ENCODE peak calls at places on chromosomes 13 and 19, in ten cellular contexts. One of them, this sample, is unnamed.

GRCh38 chr19:30317403-30317802 is 54.8 kb upstream of the ZNF536 start:
- DNase-seq in activated naive CD8-positive, alpha-beta T cell treated with anti-CD3 and anti-CD28 coated beads for 36 hours: no peak
- DNase-seq in small intestine: no peak
- DNase-seq in WTC11: no peak
- DNase-seq in activated CD8-positive, alpha-beta T cell treated with anti-CD3 and anti-CD28 coated beads for 36 hours: no peak
- DNase-seq in activated gamma-delta T cell treated with anti-CD3 and anti-CD28 coated beads, Interleukin-2, amount 50 U/mL, for 16 hours: no peak
- DNase-seq in DMS79: no peak
- DNase-seq in activated CD4-positive, alpha-beta T cell treated with anti-CD3 and anti-CD28 coated beads for 48 hours: no peak
- DNase-seq in NCI-H1436 treated with DMSO at 0.1 percent for 48 hours: no peak
- DNase-seq in ureter: no peak
- DNase-seq in this sample: no peak

GRCh38 chr13:98141938-98142426 is 912 bp upstream of the FARP1 start:
- DNase-seq in activated naive CD8-positive, alpha-beta T cell treated with anti-CD3 and anti-CD28 coated beads for 36 hours: peak
- DNase-seq in small intestine: no peak
- DNase-seq in WTC11: peak
- DNase-seq in activated CD8-positive, alpha-beta T cell treated with anti-CD3 and anti-CD28 coated beads for 36 hours: no peak
- DNase-seq in activated gamma-delta T cell treated with anti-CD3 and anti-CD28 coated beads, Interleukin-2, amount 50 U/mL, for 16 hours: no peak
- DNase-seq in DMS79: peak
- DNase-seq in activated CD4-positive, alpha-beta T cell treated with anti-CD3 and anti-CD28 coated beads for 48 hours: no peak
- DNase-seq in NCI-H1436 treated with DMSO at 0.1 percent for 48 hours: no peak
- DNase-seq in ureter: no peak
- DNase-seq in this sample: no peak

GRCh38 chr19:30216453-30216852 is 155.7 kb upstream of the ZNF536 start:
- DNase-seq in activated naive CD8-positive, alpha-beta T cell treated with anti-CD3 and anti-CD28 coated beads for 36 hours: no peak
- DNase-seq in small intestine: no peak
- DNase-seq in WTC11: no peak
- DNase-seq in activated CD8-positive, alpha-beta T cell treated with anti-CD3 and anti-CD28 coated beads for 36 hours: no peak
- DNase-seq in activated gamma-delta T cell treated with anti-CD3 and anti-CD28 coated beads, Interleukin-2, amount 50 U/mL, for 16 hours: no peak
- DNase-seq in DMS79: no peak
- DNase-seq in activated CD4-positive, alpha-beta T cell treated with anti-CD3 and anti-CD28 coated beads for 48 hours: no peak
- DNase-seq in NCI-H1436 treated with DMSO at 0.1 percent for 48 hours: no peak
- DNase-seq in ureter: no peak
- DNase-seq in this sample: no peak

GRCh38 chr13:60696602-60697001 is 299.6 kb downstream of the TDRD3 start:
- DNase-seq in activated naive CD8-positive, alpha-beta T cell treated with anti-CD3 and anti-CD28 coated beads for 36 hours: no peak
- DNase-seq in small intestine: no peak
- DNase-seq in WTC11: no peak
- DNase-seq in activated CD8-positive, alpha-beta T cell treated with anti-CD3 and anti-CD28 coated beads for 36 hours: no peak
- DNase-seq in activated gamma-delta T cell treated with anti-CD3 and anti-CD28 coated beads, Interleukin-2, amount 50 U/mL, for 16 hours: no peak
- DNase-seq in DMS79: peak
- DNase-seq in activated CD4-positive, alpha-beta T cell treated with anti-CD3 and anti-CD28 coated beads for 48 hours: no peak
- DNase-seq in NCI-H1436 treated with DMSO at 0.1 percent for 48 hours: no peak
- DNase-seq in ureter: no peak
- DNase-seq in this sample: no peak

GRCh38 chr13:90918551-90918950 is 428.9 kb upstream of the MIR17HG start:
- DNase-seq in activated naive CD8-positive, alpha-beta T cell treated with anti-CD3 and anti-CD28 coated beads for 36 hours: no peak
- DNase-seq in small intestine: no peak
- DNase-seq in WTC11: no peak
- DNase-seq in activated CD8-positive, alpha-beta T cell treated with anti-CD3 and anti-CD28 coated beads for 36 hours: no peak
- DNase-seq in activated gamma-delta T cell treated with anti-CD3 and anti-CD28 coated beads, Interleukin-2, amount 50 U/mL, for 16 hours: no peak
- DNase-seq in DMS79: no peak
- DNase-seq in activated CD4-positive, alpha-beta T cell treated with anti-CD3 and anti-CD28 coated beads for 48 hours: no peak
- DNase-seq in NCI-H1436 treated with DMSO at 0.1 percent for 48 hours: no peak
- DNase-seq in ureter: no peak
- DNase-seq in this sample: no peak

GRCh38 chr13:87671031-87671823 is at the start of gene SLITRK5:
- DNase-seq in activated naive CD8-positive, alpha-beta T cell treated with anti-CD3 and anti-CD28 coated beads for 36 hours: peak
- DNase-seq in small intestine: peak
- DNase-seq in WTC11: peak
- DNase-seq in activated CD8-positive, alpha-beta T cell treated with anti-CD3 and anti-CD28 coated beads for 36 hours: peak
- DNase-seq in activated gamma-delta T cell treated with anti-CD3 and anti-CD28 coated beads, Interleukin-2, amount 50 U/mL, for 16 hours: peak
- DNase-seq in DMS79: no peak
- DNase-seq in activated CD4-positive, alpha-beta T cell treated with anti-CD3 and anti-CD28 coated beads for 48 hours: peak
- DNase-seq in NCI-H1436 treated with DMSO at 0.1 percent for 48 hours: no peak
- DNase-seq in ureter: peak
- DNase-seq in this sample: peak

GRCh38 chr19:50516456-50516855 is 2.7 kb upstream of the ASPDH start:
- DNase-seq in activated naive CD8-positive, alpha-beta T cell treated with anti-CD3 and anti-CD28 coated beads for 36 hours: no peak
- DNase-seq in small intestine: no peak
- DNase-seq in WTC11: no peak
- DNase-seq in activated CD8-positive, alpha-beta T cell treated with anti-CD3 and anti-CD28 coated beads for 36 hours: no peak
- DNase-seq in activated gamma-delta T cell treated with anti-CD3 and anti-CD28 coated beads, Interleukin-2, amount 50 U/mL, for 16 hours: no peak
- DNase-seq in DMS79: no peak
- DNase-seq in activated CD4-positive, alpha-beta T cell treated with anti-CD3 and anti-CD28 coated beads for 48 hours: no peak
- DNase-seq in NCI-H1436 treated with DMSO at 0.1 percent for 48 hours: no peak
- DNase-seq in ureter: no peak
- DNase-seq in this sample: no peak

GRCh38 chr19:56167064-56167578 is 8.7 kb upstream of the GALP start:
- DNase-seq in activated naive CD8-positive, alpha-beta T cell treated with anti-CD3 and anti-CD28 coated beads for 36 hours: no peak
- DNase-seq in small intestine: no peak
- DNase-seq in WTC11: no peak
- DNase-seq in activated CD8-positive, alpha-beta T cell treated with anti-CD3 and anti-CD28 coated beads for 36 hours: no peak
- DNase-seq in activated gamma-delta T cell treated with anti-CD3 and anti-CD28 coated beads, Interleukin-2, amount 50 U/mL, for 16 hours: no peak
- DNase-seq in DMS79: no peak
- DNase-seq in activated CD4-positive, alpha-beta T cell treated with anti-CD3 and anti-CD28 coated beads for 48 hours: no peak
- DNase-seq in NCI-H1436 treated with DMSO at 0.1 percent for 48 hours: no peak
- DNase-seq in ureter: no peak
- DNase-seq in this sample: no peak

GRCh38 chr13:50629497-50629896 is 214.0 kb downstream of the DLEU7 start:
- DNase-seq in activated naive CD8-positive, alpha-beta T cell treated with anti-CD3 and anti-CD28 coated beads for 36 hours: no peak
- DNase-seq in small intestine: no peak
- DNase-seq in WTC11: no peak
- DNase-seq in activated CD8-positive, alpha-beta T cell treated with anti-CD3 and anti-CD28 coated beads for 36 hours: no peak
- DNase-seq in activated gamma-delta T cell treated with anti-CD3 and anti-CD28 coated beads, Interleukin-2, amount 50 U/mL, for 16 hours: no peak
- DNase-seq in DMS79: no peak
- DNase-seq in activated CD4-positive, alpha-beta T cell treated with anti-CD3 and anti-CD28 coated beads for 48 hours: no peak
- DNase-seq in NCI-H1436 treated with DMSO at 0.1 percent for 48 hours: no peak
- DNase-seq in ureter: no peak
- DNase-seq in this sample: no peak

GRCh38 chr13:97561182-97561581 is 127.2 kb downstream of the RAP2A start:
- DNase-seq in activated naive CD8-positive, alpha-beta T cell treated with anti-CD3 and anti-CD28 coated beads for 36 hours: no peak
- DNase-seq in small intestine: no peak
- DNase-seq in WTC11: no peak
- DNase-seq in activated CD8-positive, alpha-beta T cell treated with anti-CD3 and anti-CD28 coated beads for 36 hours: no peak
- DNase-seq in activated gamma-delta T cell treated with anti-CD3 and anti-CD28 coated beads, Interleukin-2, amount 50 U/mL, for 16 hours: no peak
- DNase-seq in DMS79: no peak
- DNase-seq in activated CD4-positive, alpha-beta T cell treated with anti-CD3 and anti-CD28 coated beads for 48 hours: no peak
- DNase-seq in NCI-H1436 treated with DMSO at 0.1 percent for 48 hours: no peak
- DNase-seq in ureter: no peak
- DNase-seq in this sample: no peak

GRCh38 chr13:41005709-41006108 is 13.4 kb downstream of the ELF1 start:
- DNase-seq in activated naive CD8-positive, alpha-beta T cell treated with anti-CD3 and anti-CD28 coated beads for 36 hours: no peak
- DNase-seq in small intestine: peak
- DNase-seq in WTC11: no peak
- DNase-seq in activated CD8-positive, alpha-beta T cell treated with anti-CD3 and anti-CD28 coated beads for 36 hours: no peak
- DNase-seq in activated gamma-delta T cell treated with anti-CD3 and anti-CD28 coated beads, Interleukin-2, amount 50 U/mL, for 16 hours: no peak
- DNase-seq in DMS79: no peak
- DNase-seq in activated CD4-positive, alpha-beta T cell treated with anti-CD3 and anti-CD28 coated beads for 48 hours: no peak
- DNase-seq in NCI-H1436 treated with DMSO at 0.1 percent for 48 hours: no peak
- DNase-seq in ureter: no peak
- DNase-seq in this sample: no peak

GRCh38 chr13:36858285-36858684 is 39.3 kb downstream of the RFXAP start:
- DNase-seq in activated naive CD8-positive, alpha-beta T cell treated with anti-CD3 and anti-CD28 coated beads for 36 hours: no peak
- DNase-seq in small intestine: peak
- DNase-seq in WTC11: no peak
- DNase-seq in activated CD8-positive, alpha-beta T cell treated with anti-CD3 and anti-CD28 coated beads for 36 hours: no peak
- DNase-seq in activated gamma-delta T cell treated with anti-CD3 and anti-CD28 coated beads, Interleukin-2, amount 50 U/mL, for 16 hours: no peak
- DNase-seq in DMS79: peak
- DNase-seq in activated CD4-positive, alpha-beta T cell treated with anti-CD3 and anti-CD28 coated beads for 48 hours: no peak
- DNase-seq in NCI-H1436 treated with DMSO at 0.1 percent for 48 hours: no peak
- DNase-seq in ureter: no peak
- DNase-seq in this sample: no peak

GRCh38 chr19:49391581-49392399 is 3.7 kb downstream of the KASH5 start:
- DNase-seq in activated naive CD8-positive, alpha-beta T cell treated with anti-CD3 and anti-CD28 coated beads for 36 hours: peak
- DNase-seq in small intestine: peak
- DNase-seq in WTC11: peak
- DNase-seq in activated CD8-positive, alpha-beta T cell treated with anti-CD3 and anti-CD28 coated beads for 36 hours: peak
- DNase-seq in activated gamma-delta T cell treated with anti-CD3 and anti-CD28 coated beads, Interleukin-2, amount 50 U/mL, for 16 hours: peak
- DNase-seq in DMS79: peak
- DNase-seq in activated CD4-positive, alpha-beta T cell treated with anti-CD3 and anti-CD28 coated beads for 48 hours: peak
- DNase-seq in NCI-H1436 treated with DMSO at 0.1 percent for 48 hours: no peak
- DNase-seq in ureter: peak
- DNase-seq in this sample: no peak

GRCh38 chr19:4229179-4229931 is at the start of gene EBI3:
- DNase-seq in activated naive CD8-positive, alpha-beta T cell treated with anti-CD3 and anti-CD28 coated beads for 36 hours: peak
- DNase-seq in small intestine: no peak
- DNase-seq in WTC11: no peak
- DNase-seq in activated CD8-positive, alpha-beta T cell treated with anti-CD3 and anti-CD28 coated beads for 36 hours: peak
- DNase-seq in activated gamma-delta T cell treated with anti-CD3 and anti-CD28 coated beads, Interleukin-2, amount 50 U/mL, for 16 hours: peak
- DNase-seq in DMS79: no peak
- DNase-seq in activated CD4-positive, alpha-beta T cell treated with anti-CD3 and anti-CD28 coated beads for 48 hours: peak
- DNase-seq in NCI-H1436 treated with DMSO at 0.1 percent for 48 hours: no peak
- DNase-seq in ureter: no peak
- DNase-seq in this sample: no peak

GRCh38 chr13:94263038-94263437 is 216.4 kb downstream of the DCT start:
- DNase-seq in activated naive CD8-positive, alpha-beta T cell treated with anti-CD3 and anti-CD28 coated beads for 36 hours: no peak
- DNase-seq in small intestine: peak
- DNase-seq in WTC11: no peak
- DNase-seq in activated CD8-positive, alpha-beta T cell treated with anti-CD3 and anti-CD28 coated beads for 36 hours: no peak
- DNase-seq in activated gamma-delta T cell treated with anti-CD3 and anti-CD28 coated beads, Interleukin-2, amount 50 U/mL, for 16 hours: no peak
- DNase-seq in DMS79: no peak
- DNase-seq in activated CD4-positive, alpha-beta T cell treated with anti-CD3 and anti-CD28 coated beads for 48 hours: no peak
- DNase-seq in NCI-H1436 treated with DMSO at 0.1 percent for 48 hours: no peak
- DNase-seq in ureter: no peak
- DNase-seq in this sample: no peak

GRCh38 chr13:60112771-60113170 is 51.0 kb downstream of the DIAPH3 start:
- DNase-seq in activated naive CD8-positive, alpha-beta T cell treated with anti-CD3 and anti-CD28 coated beads for 36 hours: no peak
- DNase-seq in small intestine: no peak
- DNase-seq in WTC11: no peak
- DNase-seq in activated CD8-positive, alpha-beta T cell treated with anti-CD3 and anti-CD28 coated beads for 36 hours: no peak
- DNase-seq in activated gamma-delta T cell treated with anti-CD3 and anti-CD28 coated beads, Interleukin-2, amount 50 U/mL, for 16 hours: no peak
- DNase-seq in DMS79: no peak
- DNase-seq in activated CD4-positive, alpha-beta T cell treated with anti-CD3 and anti-CD28 coated beads for 48 hours: no peak
- DNase-seq in NCI-H1436 treated with DMSO at 0.1 percent for 48 hours: no peak
- DNase-seq in ureter: no peak
- DNase-seq in this sample: no peak

GRCh38 chr19:3289971-3290569 is 65.6 kb downstream of the CELF5 start:
- DNase-seq in activated naive CD8-positive, alpha-beta T cell treated with anti-CD3 and anti-CD28 coated beads for 36 hours: no peak
- DNase-seq in small intestine: no peak
- DNase-seq in WTC11: no peak
- DNase-seq in activated CD8-positive, alpha-beta T cell treated with anti-CD3 and anti-CD28 coated beads for 36 hours: no peak
- DNase-seq in activated gamma-delta T cell treated with anti-CD3 and anti-CD28 coated beads, Interleukin-2, amount 50 U/mL, for 16 hours: no peak
- DNase-seq in DMS79: peak
- DNase-seq in activated CD4-positive, alpha-beta T cell treated with anti-CD3 and anti-CD28 coated beads for 48 hours: no peak
- DNase-seq in NCI-H1436 treated with DMSO at 0.1 percent for 48 hours: no peak
- DNase-seq in ureter: no peak
- DNase-seq in this sample: no peak

GRCh38 chr19:47032171-47032811 is 12.7 kb downstream of the NPAS1 start:
- DNase-seq in activated naive CD8-positive, alpha-beta T cell treated with anti-CD3 and anti-CD28 coated beads for 36 hours: peak
- DNase-seq in small intestine: peak
- DNase-seq in WTC11: peak
- DNase-seq in activated CD8-positive, alpha-beta T cell treated with anti-CD3 and anti-CD28 coated beads for 36 hours: peak
- DNase-seq in activated gamma-delta T cell treated with anti-CD3 and anti-CD28 coated beads, Interleukin-2, amount 50 U/mL, for 16 hours: peak
- DNase-seq in DMS79: peak
- DNase-seq in activated CD4-positive, alpha-beta T cell treated with anti-CD3 and anti-CD28 coated beads for 48 hours: peak
- DNase-seq in NCI-H1436 treated with DMSO at 0.1 percent for 48 hours: no peak
- DNase-seq in ureter: no peak
- DNase-seq in this sample: no peak

GRCh38 chr13:96020155-96020575 is 33.0 kb downstream of the UGGT2 start:
- DNase-seq in activated naive CD8-positive, alpha-beta T cell treated with anti-CD3 and anti-CD28 coated beads for 36 hours: peak
- DNase-seq in small intestine: peak
- DNase-seq in WTC11: no peak
- DNase-seq in activated CD8-positive, alpha-beta T cell treated with anti-CD3 and anti-CD28 coated beads for 36 hours: peak
- DNase-seq in activated gamma-delta T cell treated with anti-CD3 and anti-CD28 coated beads, Interleukin-2, amount 50 U/mL, for 16 hours: no peak
- DNase-seq in DMS79: peak
- DNase-seq in activated CD4-positive, alpha-beta T cell treated with anti-CD3 and anti-CD28 coated beads for 48 hours: peak
- DNase-seq in NCI-H1436 treated with DMSO at 0.1 percent for 48 hours: peak
- DNase-seq in ureter: no peak
- DNase-seq in this sample: no peak

GRCh38 chr13:35283856-35284255 is 192.6 kb downstream of the MAB21L1 start:
- DNase-seq in activated naive CD8-positive, alpha-beta T cell treated with anti-CD3 and anti-CD28 coated beads for 36 hours: no peak
- DNase-seq in small intestine: peak
- DNase-seq in WTC11: no peak
- DNase-seq in activated CD8-positive, alpha-beta T cell treated with anti-CD3 and anti-CD28 coated beads for 36 hours: no peak
- DNase-seq in activated gamma-delta T cell treated with anti-CD3 and anti-CD28 coated beads, Interleukin-2, amount 50 U/mL, for 16 hours: no peak
- DNase-seq in DMS79: no peak
- DNase-seq in activated CD4-positive, alpha-beta T cell treated with anti-CD3 and anti-CD28 coated beads for 48 hours: no peak
- DNase-seq in NCI-H1436 treated with DMSO at 0.1 percent for 48 hours: no peak
- DNase-seq in ureter: no peak
- DNase-seq in this sample: no peak

GRCh38 chr19:18659281-18660050 is 22.6 kb downstream of the KLHL26 start:
- DNase-seq in activated naive CD8-positive, alpha-beta T cell treated with anti-CD3 and anti-CD28 coated beads for 36 hours: no peak
- DNase-seq in small intestine: no peak
- DNase-seq in WTC11: no peak
- DNase-seq in activated CD8-positive, alpha-beta T cell treated with anti-CD3 and anti-CD28 coated beads for 36 hours: no peak
- DNase-seq in activated gamma-delta T cell treated with anti-CD3 and anti-CD28 coated beads, Interleukin-2, amount 50 U/mL, for 16 hours: no peak
- DNase-seq in DMS79: no peak
- DNase-seq in activated CD4-positive, alpha-beta T cell treated with anti-CD3 and anti-CD28 coated beads for 48 hours: no peak
- DNase-seq in NCI-H1436 treated with DMSO at 0.1 percent for 48 hours: no peak
- DNase-seq in ureter: no peak
- DNase-seq in this sample: no peak

GRCh38 chr19:15358918-15359317 is 20.7 kb downstream of the AKAP8 start:
- DNase-seq in activated naive CD8-positive, alpha-beta T cell treated with anti-CD3 and anti-CD28 coated beads for 36 hours: no peak
- DNase-seq in small intestine: no peak
- DNase-seq in WTC11: no peak
- DNase-seq in activated CD8-positive, alpha-beta T cell treated with anti-CD3 and anti-CD28 coated beads for 36 hours: no peak
- DNase-seq in activated gamma-delta T cell treated with anti-CD3 and anti-CD28 coated beads, Interleukin-2, amount 50 U/mL, for 16 hours: no peak
- DNase-seq in DMS79: no peak
- DNase-seq in activated CD4-positive, alpha-beta T cell treated with anti-CD3 and anti-CD28 coated beads for 48 hours: no peak
- DNase-seq in NCI-H1436 treated with DMSO at 0.1 percent for 48 hours: no peak
- DNase-seq in ureter: no peak
- DNase-seq in this sample: no peak

GRCh38 chr19:49340069-49340864 is 5.1 kb downstream of the CD37 start:
- DNase-seq in activated naive CD8-positive, alpha-beta T cell treated with anti-CD3 and anti-CD28 coated beads for 36 hours: no peak
- DNase-seq in small intestine: peak
- DNase-seq in WTC11: peak
- DNase-seq in activated CD8-positive, alpha-beta T cell treated with anti-CD3 and anti-CD28 coated beads for 36 hours: peak
- DNase-seq in activated gamma-delta T cell treated with anti-CD3 and anti-CD28 coated beads, Interleukin-2, amount 50 U/mL, for 16 hours: no peak
- DNase-seq in DMS79: no peak
- DNase-seq in activated CD4-positive, alpha-beta T cell treated with anti-CD3 and anti-CD28 coated beads for 48 hours: no peak
- DNase-seq in NCI-H1436 treated with DMSO at 0.1 percent for 48 hours: peak
- DNase-seq in ureter: peak
- DNase-seq in this sample: peak

GRCh38 chr19:46859637-46860124 is 1.1 kb upstream of the ARHGAP35 start:
- DNase-seq in activated naive CD8-positive, alpha-beta T cell treated with anti-CD3 and anti-CD28 coated beads for 36 hours: no peak
- DNase-seq in small intestine: no peak
- DNase-seq in WTC11: no peak
- DNase-seq in activated CD8-positive, alpha-beta T cell treated with anti-CD3 and anti-CD28 coated beads for 36 hours: no peak
- DNase-seq in activated gamma-delta T cell treated with anti-CD3 and anti-CD28 coated beads, Interleukin-2, amount 50 U/mL, for 16 hours: no peak
- DNase-seq in DMS79: peak
- DNase-seq in activated CD4-positive, alpha-beta T cell treated with anti-CD3 and anti-CD28 coated beads for 48 hours: no peak
- DNase-seq in NCI-H1436 treated with DMSO at 0.1 percent for 48 hours: no peak
- DNase-seq in ureter: peak
- DNase-seq in this sample: no peak

GRCh38 chr19:12789098-12789903 is 2.0 kb upstream of the JUNB start:
- DNase-seq in activated naive CD8-positive, alpha-beta T cell treated with anti-CD3 and anti-CD28 coated beads for 36 hours: no peak
- DNase-seq in small intestine: peak
- DNase-seq in WTC11: peak
- DNase-seq in activated CD8-positive, alpha-beta T cell treated with anti-CD3 and anti-CD28 coated beads for 36 hours: peak
- DNase-seq in activated gamma-delta T cell treated with anti-CD3 and anti-CD28 coated beads, Interleukin-2, amount 50 U/mL, for 16 hours: no peak
- DNase-seq in DMS79: no peak
- DNase-seq in activated CD4-positive, alpha-beta T cell treated with anti-CD3 and anti-CD28 coated beads for 48 hours: peak
- DNase-seq in NCI-H1436 treated with DMSO at 0.1 percent for 48 hours: no peak
- DNase-seq in ureter: no peak
- DNase-seq in this sample: no peak

GRCh38 chr19:47608908-47609879 is at the start of gene BICRA:
- DNase-seq in activated naive CD8-positive, alpha-beta T cell treated with anti-CD3 and anti-CD28 coated beads for 36 hours: peak
- DNase-seq in small intestine: peak
- DNase-seq in WTC11: peak
- DNase-seq in activated CD8-positive, alpha-beta T cell treated with anti-CD3 and anti-CD28 coated beads for 36 hours: peak
- DNase-seq in activated gamma-delta T cell treated with anti-CD3 and anti-CD28 coated beads, Interleukin-2, amount 50 U/mL, for 16 hours: peak
- DNase-seq in DMS79: peak
- DNase-seq in activated CD4-positive, alpha-beta T cell treated with anti-CD3 and anti-CD28 coated beads for 48 hours: peak
- DNase-seq in NCI-H1436 treated with DMSO at 0.1 percent for 48 hours: peak
- DNase-seq in ureter: peak
- DNase-seq in this sample: peak

GRCh38 chr13:99123101-99124045 is 77.3 kb upstream of the UBAC2 start:
- DNase-seq in activated naive CD8-positive, alpha-beta T cell treated with anti-CD3 and anti-CD28 coated beads for 36 hours: no peak
- DNase-seq in small intestine: no peak
- DNase-seq in WTC11: no peak
- DNase-seq in activated CD8-positive, alpha-beta T cell treated with anti-CD3 and anti-CD28 coated beads for 36 hours: no peak
- DNase-seq in activated gamma-delta T cell treated with anti-CD3 and anti-CD28 coated beads, Interleukin-2, amount 50 U/mL, for 16 hours: no peak
- DNase-seq in DMS79: no peak
- DNase-seq in activated CD4-positive, alpha-beta T cell treated with anti-CD3 and anti-CD28 coated beads for 48 hours: no peak
- DNase-seq in NCI-H1436 treated with DMSO at 0.1 percent for 48 hours: no peak
- DNase-seq in ureter: no peak
- DNase-seq in this sample: no peak

GRCh38 chr19:51531349-51532315 is at the start of gene SIGLEC6:
- DNase-seq in activated naive CD8-positive, alpha-beta T cell treated with anti-CD3 and anti-CD28 coated beads for 36 hours: no peak
- DNase-seq in small intestine: no peak
- DNase-seq in WTC11: peak
- DNase-seq in activated CD8-positive, alpha-beta T cell treated with anti-CD3 and anti-CD28 coated beads for 36 hours: peak
- DNase-seq in activated gamma-delta T cell treated with anti-CD3 and anti-CD28 coated beads, Interleukin-2, amount 50 U/mL, for 16 hours: no peak
- DNase-seq in DMS79: no peak
- DNase-seq in activated CD4-positive, alpha-beta T cell treated with anti-CD3 and anti-CD28 coated beads for 48 hours: peak
- DNase-seq in NCI-H1436 treated with DMSO at 0.1 percent for 48 hours: no peak
- DNase-seq in ureter: no peak
- DNase-seq in this sample: no peak

This sample was measured in esophagus muscularis mucosa.